ENCODE peak calls at places on chromosomes 4 and X, in five cellular contexts. U is HT-29; E is activated CD4-positive, alpha-beta T cell treated with anti-CD3 and anti-CD28 coated beads, Interleukin-2, amount 50 U/mL, for 1 hour; T is fibroblast of mammary gland; N is uterus. C is an unnamed sample.

GRCh38 chr4:187286536-187286935 is 562.9 kb upstream of the FAT1 start:
- DNase-seq in E (no peak), N (no peak), U (no peak), T (no peak), C (no peak)

GRCh38 chr4:56215901-56216300 is 171.4 kb downstream of the AASDH start:
- DNase-seq in N (peak; percentile 59), U (peak; percentile 90), T (peak; percentile 63), E (no peak), C (peak; percentile 41)

GRCh38 chr4:186792994-186793393 is 69.3 kb upstream of the FAT1 start:
- DNase-seq in U (no peak), N (no peak), T (peak; percentile 77), E (no peak), C (peak; percentile 37)

GRCh38 chr4:153013202-153013988 is 77.3 kb downstream of the FHDC1 start:
- DNase-seq in N (no peak), T (peak; percentile 31), U (no peak), E (no peak), C (no peak)

GRCh38 chrX:132737743-132738142 is 220.7 kb downstream of the HS6ST2 start:
- DNase-seq in U (no peak), T (peak; percentile 3), N (no peak), E (peak; percentile 0), C (no peak)

GRCh38 chrX:31837445-31837844 is 765.6 kb upstream of the FTHL17 start:
- DNase-seq in E (no peak), N (no peak), T (no peak), U (no peak), C (no peak)

GRCh38 chr4:41204400-41204978 is 9.9 kb downstream of the APBB2 start:
- DNase-seq in T (peak; percentile 68), E (no peak), U (peak; percentile 30), N (peak; percentile 29), C (peak; percentile 74)

GRCh38 chr4:26048378-26048882 is 134.4 kb downstream of the SMIM20 start:
- DNase-seq in N (peak; percentile 89), E (no peak), U (no peak), T (peak; percentile 95), C (peak; percentile 82)

GRCh38 chrX:35016051-35016450 is 73.5 kb downstream of the FAM47B start:
- DNase-seq in E (no peak), T (no peak), N (no peak), U (no peak), C (no peak)

GRCh38 chr4:40842318-40842717 is 92.6 kb downstream of the NSUN7 start:
- DNase-seq in N (no peak), E (no peak), T (no peak), U (no peak), C (no peak)

GRCh38 chrX:40578039-40578438 is 2.7 kb upstream of the ATP6AP2 start:
- DNase-seq in E (no peak), T (no peak), U (no peak), N (no peak), C (no peak)

C was measured in HCEC 1CT.